ENCODE peak calls at places on chromosomes 1 and 21, in ten cellular contexts. One of them, this sample, is unnamed. For H3K27me3 and H3K4me1, the result is how much of the 10 kb centered on the place peaks cover.

GRCh38 chr1:16162163-16162822 is 6.4 kb upstream of the EPHA2 start:
- DNase-seq in CD4-positive, CD25-positive, alpha-beta regulatory T cell: peak
- DNase-seq in CD8-positive, alpha-beta memory T cell: peak
- DNase-seq in iPS DF 6.9: no peak
- DNase-seq in cardiac muscle cell: peak
- DNase-seq in CD8-positive, alpha-beta T cell: peak
- DNase-seq in upper lobe of right lung: no peak
- DNase-seq in mesendoderm: peak
- DNase-seq in psoas muscle: no peak
- DNase-seq in HAP-1: no peak
- DNase-seq in this sample: peak

GRCh38 chr1:103111926-103112325 is 3.6 kb upstream of the COL11A1 start:
- DNase-seq in CD4-positive, CD25-positive, alpha-beta regulatory T cell: no peak
- DNase-seq in CD8-positive, alpha-beta memory T cell: no peak
- DNase-seq in iPS DF 6.9: no peak
- DNase-seq in cardiac muscle cell: no peak
- DNase-seq in CD8-positive, alpha-beta T cell: no peak
- DNase-seq in upper lobe of right lung: no peak
- DNase-seq in mesendoderm: no peak
- DNase-seq in psoas muscle: no peak
- DNase-seq in HAP-1: no peak
- DNase-seq in this sample: no peak

GRCh38 chr1:43991200-43991475 is 261 bp upstream of the CCDC24 start:
- DNase-seq in CD4-positive, CD25-positive, alpha-beta regulatory T cell: no peak
- DNase-seq in CD8-positive, alpha-beta memory T cell: no peak
- DNase-seq in iPS DF 6.9: no peak
- DNase-seq in cardiac muscle cell: no peak
- DNase-seq in CD8-positive, alpha-beta T cell: no peak
- DNase-seq in upper lobe of right lung: no peak
- DNase-seq in mesendoderm: no peak
- DNase-seq in psoas muscle: no peak
- DNase-seq in HAP-1: no peak
- DNase-seq in this sample: no peak

GRCh38 chr1:103469801-103470200 is 55.7 kb upstream of the RNPC3 start:
- DNase-seq in CD4-positive, CD25-positive, alpha-beta regulatory T cell: no peak
- DNase-seq in CD8-positive, alpha-beta memory T cell: no peak
- DNase-seq in iPS DF 6.9: no peak
- DNase-seq in cardiac muscle cell: no peak
- DNase-seq in CD8-positive, alpha-beta T cell: no peak
- DNase-seq in upper lobe of right lung: no peak
- DNase-seq in mesendoderm: no peak
- DNase-seq in psoas muscle: no peak
- DNase-seq in HAP-1: no peak
- DNase-seq in this sample: no peak

GRCh38 chr1:59298178-59298583 is 1.3 kb downstream of the FGGY start:
- DNase-seq in CD4-positive, CD25-positive, alpha-beta regulatory T cell: no peak
- DNase-seq in CD8-positive, alpha-beta memory T cell: no peak
- DNase-seq in iPS DF 6.9: no peak
- DNase-seq in cardiac muscle cell: no peak
- DNase-seq in CD8-positive, alpha-beta T cell: no peak
- DNase-seq in upper lobe of right lung: no peak
- DNase-seq in mesendoderm: no peak
- DNase-seq in psoas muscle: peak
- DNase-seq in HAP-1: no peak
- DNase-seq in this sample: peak

GRCh38 chr1:11338351-11338809 is 65.4 kb downstream of the UBIAD1 start:
- DNase-seq in CD4-positive, CD25-positive, alpha-beta regulatory T cell: no peak
- DNase-seq in CD8-positive, alpha-beta memory T cell: no peak
- DNase-seq in iPS DF 6.9: no peak
- DNase-seq in cardiac muscle cell: no peak
- DNase-seq in CD8-positive, alpha-beta T cell: no peak
- DNase-seq in upper lobe of right lung: no peak
- DNase-seq in mesendoderm: no peak
- DNase-seq in psoas muscle: no peak
- DNase-seq in HAP-1: no peak
- DNase-seq in this sample: no peak

GRCh38 chr1:234725177-234726132 is 115.5 kb upstream of the IRF2BP2 start:
- DNase-seq in CD4-positive, CD25-positive, alpha-beta regulatory T cell: peak
- DNase-seq in CD8-positive, alpha-beta memory T cell: no peak
- DNase-seq in iPS DF 6.9: no peak
- DNase-seq in cardiac muscle cell: no peak
- DNase-seq in CD8-positive, alpha-beta T cell: peak
- DNase-seq in upper lobe of right lung: no peak
- DNase-seq in mesendoderm: peak
- DNase-seq in psoas muscle: no peak
- DNase-seq in HAP-1: no peak
- DNase-seq in this sample: peak

GRCh38 chr21:37696936-37697335 is 219.3 kb downstream of the KCNJ6 start:
- DNase-seq in CD4-positive, CD25-positive, alpha-beta regulatory T cell: no peak
- DNase-seq in CD8-positive, alpha-beta memory T cell: no peak
- DNase-seq in iPS DF 6.9: no peak
- DNase-seq in cardiac muscle cell: no peak
- DNase-seq in CD8-positive, alpha-beta T cell: no peak
- DNase-seq in upper lobe of right lung: no peak
- DNase-seq in mesendoderm: no peak
- DNase-seq in psoas muscle: no peak
- DNase-seq in HAP-1: no peak
- DNase-seq in this sample: no peak

GRCh38 chr1:52142220-52143153 is 598 bp downstream of the ZFYVE9 start:
- DNase-seq in CD4-positive, CD25-positive, alpha-beta regulatory T cell: peak
- DNase-seq in CD8-positive, alpha-beta memory T cell: peak
- DNase-seq in iPS DF 6.9: no peak
- DNase-seq in cardiac muscle cell: peak
- DNase-seq in CD8-positive, alpha-beta T cell: peak
- DNase-seq in upper lobe of right lung: peak
- DNase-seq in mesendoderm: peak
- DNase-seq in psoas muscle: peak
- DNase-seq in HAP-1: peak
- DNase-seq in this sample: peak

GRCh38 chr1:213985181-213986019 is 2.4 kb upstream of the PROX1 start:
- DNase-seq in CD4-positive, CD25-positive, alpha-beta regulatory T cell: peak
- DNase-seq in CD8-positive, alpha-beta memory T cell: no peak
- DNase-seq in iPS DF 6.9: no peak
- DNase-seq in cardiac muscle cell: peak
- DNase-seq in CD8-positive, alpha-beta T cell: no peak
- DNase-seq in upper lobe of right lung: no peak
- DNase-seq in mesendoderm: peak
- DNase-seq in psoas muscle: no peak
- DNase-seq in HAP-1: no peak
- DNase-seq in this sample: peak
- H3K27me3 ChIP-seq in CD4-positive, CD25-positive, alpha-beta regulatory T cell: half or more
- H3K27me3 ChIP-seq in CD8-positive, alpha-beta memory T cell: half or more
- H3K27me3 ChIP-seq in iPS DF 6.9: half or more
- H3K27me3 ChIP-seq in cardiac muscle cell: under half
- H3K27me3 ChIP-seq in CD8-positive, alpha-beta T cell: under half
- H3K27me3 ChIP-seq in upper lobe of right lung: half or more
- H3K27me3 ChIP-seq in mesendoderm: under half
- H3K27me3 ChIP-seq in psoas muscle: under half
- H3K27me3 ChIP-seq in HAP-1: under half
- H3K27me3 ChIP-seq in this sample: under half

DNA sequence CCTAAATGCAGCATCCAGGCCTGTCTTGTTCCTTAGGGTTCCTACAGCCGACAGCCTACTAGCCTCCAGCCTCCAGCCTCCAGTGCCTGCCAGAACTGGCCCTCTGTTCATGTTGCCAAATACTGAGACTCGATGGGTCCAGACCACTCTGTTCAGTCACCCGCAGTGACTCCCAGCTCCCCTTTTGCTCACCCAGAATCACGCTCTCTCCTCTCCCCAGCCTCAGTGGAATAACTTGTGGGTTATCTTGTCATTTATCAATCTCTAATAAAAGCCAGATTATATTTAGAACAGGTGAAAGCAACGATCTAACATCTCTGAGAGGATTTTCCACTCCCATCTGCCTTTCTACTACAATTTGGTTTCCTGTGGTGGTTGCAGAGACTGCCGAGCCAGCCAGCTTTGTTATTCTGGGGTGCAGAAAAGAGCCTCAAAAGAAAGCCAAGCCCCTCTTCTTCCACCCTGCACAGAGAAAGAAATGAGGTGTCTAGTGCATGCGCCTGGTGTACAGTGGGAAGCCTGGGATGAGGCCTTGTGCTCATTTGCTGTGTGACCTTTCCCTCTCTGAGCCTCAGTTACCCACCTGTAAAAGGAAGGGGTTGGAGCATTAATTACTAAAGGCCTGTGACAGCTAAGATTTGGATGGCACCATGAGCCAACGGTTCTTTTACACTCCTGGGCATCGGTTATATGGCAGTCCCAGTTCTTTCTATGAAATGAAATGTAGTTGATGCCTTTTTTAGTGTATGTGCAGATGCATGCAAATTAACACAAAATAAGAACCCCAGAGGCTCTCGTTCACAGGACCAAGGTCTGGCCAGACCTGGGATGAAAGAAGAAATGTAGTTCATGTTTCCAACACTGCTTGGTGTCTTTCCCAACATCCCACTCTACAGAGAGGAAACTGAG is 42.9 kb upstream of the ID3 start:
- DNase-seq in CD4-positive, CD25-positive, alpha-beta regulatory T cell: peak
- DNase-seq in CD8-positive, alpha-beta memory T cell: no peak
- DNase-seq in iPS DF 6.9: no peak
- DNase-seq in cardiac muscle cell: no peak
- DNase-seq in CD8-positive, alpha-beta T cell: no peak
- DNase-seq in upper lobe of right lung: no peak
- DNase-seq in mesendoderm: no peak
- DNase-seq in psoas muscle: no peak
- DNase-seq in HAP-1: no peak
- DNase-seq in this sample: no peak
- H3K4me1 ChIP-seq in CD4-positive, CD25-positive, alpha-beta regulatory T cell: half or more
- H3K4me1 ChIP-seq in CD8-positive, alpha-beta memory T cell: half or more
- H3K4me1 ChIP-seq in iPS DF 6.9: under half
- H3K4me1 ChIP-seq in cardiac muscle cell: under half
- H3K4me1 ChIP-seq in CD8-positive, alpha-beta T cell: half or more
- H3K4me1 ChIP-seq in upper lobe of right lung: under half
- H3K4me1 ChIP-seq in mesendoderm: under half
- H3K4me1 ChIP-seq in psoas muscle: under half
- H3K4me1 ChIP-seq in HAP-1: under half
- H3K4me1 ChIP-seq in this sample: under half

GRCh38 chr1:6246497-6247295 is 2.7 kb downstream of the HES3 start:
- DNase-seq in CD4-positive, CD25-positive, alpha-beta regulatory T cell: peak
- DNase-seq in CD8-positive, alpha-beta memory T cell: peak
- DNase-seq in iPS DF 6.9: no peak
- DNase-seq in cardiac muscle cell: peak
- DNase-seq in CD8-positive, alpha-beta T cell: peak
- DNase-seq in upper lobe of right lung: peak
- DNase-seq in mesendoderm: peak
- DNase-seq in psoas muscle: peak
- DNase-seq in HAP-1: peak
- DNase-seq in this sample: peak

GRCh38 chr1:6245869-6246496 is 2.0 kb downstream of the HES3 start:
- DNase-seq in CD4-positive, CD25-positive, alpha-beta regulatory T cell: peak
- DNase-seq in CD8-positive, alpha-beta memory T cell: peak
- DNase-seq in iPS DF 6.9: no peak
- DNase-seq in cardiac muscle cell: no peak
- DNase-seq in CD8-positive, alpha-beta T cell: peak
- DNase-seq in upper lobe of right lung: no peak
- DNase-seq in mesendoderm: peak
- DNase-seq in psoas muscle: peak
- DNase-seq in HAP-1: no peak
- DNase-seq in this sample: peak

GRCh38 chr1:6243993-6244392 is at the start of gene HES3:
- DNase-seq in CD4-positive, CD25-positive, alpha-beta regulatory T cell: no peak
- DNase-seq in CD8-positive, alpha-beta memory T cell: no peak
- DNase-seq in iPS DF 6.9: no peak
- DNase-seq in cardiac muscle cell: no peak
- DNase-seq in CD8-positive, alpha-beta T cell: no peak
- DNase-seq in upper lobe of right lung: no peak
- DNase-seq in mesendoderm: no peak
- DNase-seq in psoas muscle: peak
- DNase-seq in HAP-1: no peak
- DNase-seq in this sample: no peak

GRCh38 chr1:6244401-6245054 is 549 bp downstream of the HES3 start:
- DNase-seq in CD4-positive, CD25-positive, alpha-beta regulatory T cell: no peak
- DNase-seq in CD8-positive, alpha-beta memory T cell: no peak
- DNase-seq in iPS DF 6.9: no peak
- DNase-seq in cardiac muscle cell: no peak
- DNase-seq in CD8-positive, alpha-beta T cell: no peak
- DNase-seq in upper lobe of right lung: no peak
- DNase-seq in mesendoderm: no peak
- DNase-seq in psoas muscle: peak
- DNase-seq in HAP-1: no peak
- DNase-seq in this sample: peak

GRCh38 chr1:6245086-6245868 is 1.3 kb downstream of the HES3 start:
- DNase-seq in CD4-positive, CD25-positive, alpha-beta regulatory T cell: peak
- DNase-seq in CD8-positive, alpha-beta memory T cell: peak
- DNase-seq in iPS DF 6.9: no peak
- DNase-seq in cardiac muscle cell: peak
- DNase-seq in CD8-positive, alpha-beta T cell: peak
- DNase-seq in upper lobe of right lung: peak
- DNase-seq in mesendoderm: peak
- DNase-seq in psoas muscle: peak
- DNase-seq in HAP-1: peak
- DNase-seq in this sample: peak
- H3K27me3 ChIP-seq in CD4-positive, CD25-positive, alpha-beta regulatory T cell: under half
- H3K27me3 ChIP-seq in CD8-positive, alpha-beta memory T cell: half or more
- H3K27me3 ChIP-seq in iPS DF 6.9: under half
- H3K27me3 ChIP-seq in cardiac muscle cell: half or more
- H3K27me3 ChIP-seq in CD8-positive, alpha-beta T cell: half or more
- H3K27me3 ChIP-seq in upper lobe of right lung: half or more
- H3K27me3 ChIP-seq in mesendoderm: half or more
- H3K27me3 ChIP-seq in psoas muscle: under half
- H3K27me3 ChIP-seq in HAP-1: under half
- H3K27me3 ChIP-seq in this sample: under half

GRCh38 chr1:184487561-184488200 is 100.9 kb downstream of the C1orf21 start:
- DNase-seq in CD4-positive, CD25-positive, alpha-beta regulatory T cell: no peak
- DNase-seq in CD8-positive, alpha-beta memory T cell: no peak
- DNase-seq in iPS DF 6.9: no peak
- DNase-seq in cardiac muscle cell: no peak
- DNase-seq in CD8-positive, alpha-beta T cell: no peak
- DNase-seq in upper lobe of right lung: no peak
- DNase-seq in mesendoderm: no peak
- DNase-seq in psoas muscle: no peak
- DNase-seq in HAP-1: no peak
- DNase-seq in this sample: no peak

GRCh38 chr1:184486761-184487445 is 100.1 kb downstream of the C1orf21 start:
- DNase-seq in CD4-positive, CD25-positive, alpha-beta regulatory T cell: no peak
- DNase-seq in CD8-positive, alpha-beta memory T cell: no peak
- DNase-seq in iPS DF 6.9: no peak
- DNase-seq in cardiac muscle cell: no peak
- DNase-seq in CD8-positive, alpha-beta T cell: no peak
- DNase-seq in upper lobe of right lung: no peak
- DNase-seq in mesendoderm: peak
- DNase-seq in psoas muscle: no peak
- DNase-seq in HAP-1: no peak
- DNase-seq in this sample: no peak

GRCh38 chr1:184489908-184490307 is 103.1 kb downstream of the C1orf21 start:
- DNase-seq in CD4-positive, CD25-positive, alpha-beta regulatory T cell: no peak
- DNase-seq in CD8-positive, alpha-beta memory T cell: no peak
- DNase-seq in iPS DF 6.9: no peak
- DNase-seq in cardiac muscle cell: no peak
- DNase-seq in CD8-positive, alpha-beta T cell: no peak
- DNase-seq in upper lobe of right lung: no peak
- DNase-seq in mesendoderm: no peak
- DNase-seq in psoas muscle: no peak
- DNase-seq in HAP-1: no peak
- DNase-seq in this sample: no peak

GRCh38 chr1:184483101-184483813 is 96.4 kb downstream of the C1orf21 start:
- DNase-seq in CD4-positive, CD25-positive, alpha-beta regulatory T cell: no peak
- DNase-seq in CD8-positive, alpha-beta memory T cell: no peak
- DNase-seq in iPS DF 6.9: no peak
- DNase-seq in cardiac muscle cell: no peak
- DNase-seq in CD8-positive, alpha-beta T cell: no peak
- DNase-seq in upper lobe of right lung: no peak
- DNase-seq in mesendoderm: no peak
- DNase-seq in psoas muscle: peak
- DNase-seq in HAP-1: no peak
- DNase-seq in this sample: peak

GRCh38 chr1:184485731-184486723 is 99.2 kb downstream of the C1orf21 start:
- DNase-seq in CD4-positive, CD25-positive, alpha-beta regulatory T cell: no peak
- DNase-seq in CD8-positive, alpha-beta memory T cell: no peak
- DNase-seq in iPS DF 6.9: no peak
- DNase-seq in cardiac muscle cell: no peak
- DNase-seq in CD8-positive, alpha-beta T cell: no peak
- DNase-seq in upper lobe of right lung: no peak
- DNase-seq in mesendoderm: no peak
- DNase-seq in psoas muscle: no peak
- DNase-seq in HAP-1: no peak
- DNase-seq in this sample: no peak
- H3K4me1 ChIP-seq in CD4-positive, CD25-positive, alpha-beta regulatory T cell: under half
- H3K4me1 ChIP-seq in CD8-positive, alpha-beta memory T cell: under half
- H3K4me1 ChIP-seq in iPS DF 6.9: under half
- H3K4me1 ChIP-seq in cardiac muscle cell: under half
- H3K4me1 ChIP-seq in CD8-positive, alpha-beta T cell: under half
- H3K4me1 ChIP-seq in upper lobe of right lung: under half
- H3K4me1 ChIP-seq in mesendoderm: under half
- H3K4me1 ChIP-seq in psoas muscle: half or more
- H3K4me1 ChIP-seq in HAP-1: under half
- H3K4me1 ChIP-seq in this sample: under half

This sample was measured in right cardiac atrium.